ENCODE peak calls at places on chromosomes 5 and 9, in six cellular contexts. Y, L, N, D, K and G are unnamed samples.

GRCh38 chr9:24245988-24246387 is 299.7 kb downstream of the IZUMO3 start:
- DNase-seq in Y (no peak), L (peak; percentile 34), N (no peak), D (no peak), K (no peak), G (peak; percentile 7)

GRCh38 chr9:34540826-34541225 is 18.0 kb upstream of the ENHO start:
- DNase-seq in Y (no peak), L (peak; percentile 69), N (no peak), D (peak; percentile 44), K (no peak), G (peak; percentile 70)

GRCh38 chr5:8912106-8912505 is 633.8 kb downstream of the SEMA5A start:
- DNase-seq in Y (no peak), L (peak; percentile 49), N (no peak), D (no peak), K (no peak), G (peak; percentile 48)

GRCh38 chr5:132000677-132001453 is 10.6 kb downstream of the ACSL6 start:
- DNase-seq in Y (no peak), L (no peak), N (no peak), D (no peak), K (peak; percentile 17), G (no peak)

GRCh38 chr5:177300236-177300880 is 3.2 kb downstream of the RAB24 start:
- DNase-seq in Y (no peak), L (peak; percentile 88), N (peak; percentile 78), D (no peak), K (peak; percentile 80), G (peak; percentile 75)

GRCh38 chr5:178192244-178192643 is 5.1 kb upstream of the GMCL2 start:
- DNase-seq in Y (no peak), L (peak; percentile 36), N (no peak), D (peak; percentile 68), K (no peak), G (no peak)

GRCh38 chr9:117551171-117551570 is 136.3 kb upstream of the ASTN2 start:
- DNase-seq in Y (no peak), L (no peak), N (no peak), D (no peak), K (no peak), G (no peak)

GRCh38 chr9:114666841-114667240 is 9.2 kb upstream of the TEX53 start:
- DNase-seq in Y (no peak), L (no peak), N (no peak), D (no peak), K (no peak), G (no peak)

GRCh38 chr9:84206801-84207200 is 133.8 kb downstream of the SLC28A3 start:
- DNase-seq in Y (no peak), L (no peak), N (no peak), D (no peak), K (no peak), G (no peak)

GRCh38 chr9:32394381-32395049 is 10.1 kb downstream of the ACO1 start:
- DNase-seq in Y (no peak), L (peak; percentile 46), N (no peak), D (no peak), K (no peak), G (peak; percentile 24)

GRCh38 chr5:66527478-66527877 is 68.7 kb upstream of the MAST4 start:
- DNase-seq in Y (no peak), L (no peak), N (no peak), D (no peak), K (no peak), G (no peak)

GRCh38 chr5:120803282-120803681 is 339.2 kb downstream of the PRR16 start:
- DNase-seq in Y (no peak), L (peak; percentile 40), N (no peak), D (no peak), K (no peak), G (peak; percentile 14)

GRCh38 chr5:88502179-88503064 is 233.8 kb upstream of the TMEM161B start:
- DNase-seq in Y (no peak), L (peak; percentile 9), N (peak; percentile 49), D (no peak), K (no peak), G (peak; percentile 43)

GRCh38 chr5:92328584-92329259 is 945.6 kb upstream of the ARRDC3 start:
- DNase-seq in Y (no peak), L (no peak), N (no peak), D (no peak), K (no peak), G (no peak)

GRCh38 chr5:119343766-119344165 is 12.1 kb upstream of the TNFAIP8 start:
- DNase-seq in Y (no peak), L (peak; percentile 56), N (peak; percentile 81), D (no peak), K (no peak), G (peak; percentile 28)

GRCh38 chr5:1845696-1846095 is 37.0 kb downstream of the IRX4 start:
- DNase-seq in Y (no peak), L (no peak), N (no peak), D (no peak), K (no peak), G (no peak)

GRCh38 chr9:20945269-20945668 is 86.2 kb downstream of the HACD4 start:
- DNase-seq in Y (peak; percentile 7), L (no peak), N (no peak), D (no peak), K (no peak), G (no peak)

GRCh38 chr9:20754556-20754955 is 70.5 kb downstream of the FOCAD start:
- DNase-seq in Y (no peak), L (peak; percentile 35), N (no peak), D (no peak), K (no peak), G (peak; percentile 15)

GRCh38 chr5:142883025-142883424 is 112.8 kb downstream of the ARHGAP26 start:
- DNase-seq in Y (no peak), L (peak; percentile 47), N (no peak), D (no peak), K (peak; percentile 74), G (peak; percentile 74)

GRCh38 chr5:51734677-51735076 is 351.4 kb downstream of the ISL1 start:
- DNase-seq in Y (no peak), L (no peak), N (no peak), D (no peak), K (no peak), G (no peak)

GRCh38 chr5:162209005-162209605 is 141.5 kb downstream of the GABRG2 start:
- DNase-seq in Y (peak; percentile 64), L (peak; percentile 2), N (no peak), D (no peak), K (no peak), G (no peak)

GRCh38 chr5:145936401-145937131 is at the start of gene SH3RF2:
- DNase-seq in Y (peak; percentile 53), L (peak; percentile 82), N (peak; percentile 58), D (peak; percentile 22), K (peak; percentile 68), G (peak; percentile 82)

GRCh38 chr5:1950096-1950707 is 67.5 kb upstream of the IRX4 start:
- DNase-seq in Y (no peak), L (no peak), N (no peak), D (no peak), K (no peak), G (no peak)

GRCh38 chr5:1032551-1033027 is 24.0 kb downstream of the NKD2 start:
- DNase-seq in Y (no peak), L (no peak), N (no peak), D (no peak), K (no peak), G (no peak)

GRCh38 chr9:77898864-77899263 is 132.7 kb downstream of the GNAQ start:
- DNase-seq in Y (no peak), L (no peak), N (no peak), D (no peak), K (no peak), G (no peak)

GRCh38 chr5:34045996-34046395 is 3.0 kb upstream of the C1QTNF3 start:
- DNase-seq in Y (no peak), L (peak; percentile 39), N (no peak), D (peak; percentile 63), K (no peak), G (no peak)

GRCh38 chr9:111897831-111898144 is 1.2 kb downstream of the UGCG start:
- DNase-seq in Y (no peak), L (no peak), N (no peak), D (no peak), K (no peak), G (no peak)

GRCh38 chr5:98307811-98308210 is 465.7 kb upstream of the RGMB start:
- DNase-seq in Y (no peak), L (peak; percentile 88), N (no peak), D (peak; percentile 24), K (no peak), G (peak; percentile 79)

GRCh38 chr5:37940931-37941623 is 101.2 kb upstream of the GDNF start:
- DNase-seq in Y (no peak), L (no peak), N (no peak), D (peak; percentile 57), K (no peak), G (peak; percentile 31)

GRCh38 chr9:111949919-111950318 is 53.3 kb downstream of the UGCG start:
- DNase-seq in Y (no peak), L (peak; percentile 53), N (no peak), D (no peak), K (no peak), G (peak; percentile 71)

GRCh38 chr9:35844628-35845301 is 15.7 kb downstream of the TMEM8B start:
- DNase-seq in Y (no peak), L (peak; percentile 90), N (no peak), D (peak; percentile 76), K (no peak), G (peak; percentile 92)

GRCh38 chr5:149046196-149046829 is 16.5 kb downstream of the SH3TC2 start:
- DNase-seq in Y (no peak), L (peak; percentile 75), N (no peak), D (no peak), K (no peak), G (peak; percentile 47)

GRCh38 chr9:127762111-127762676 is 16.3 kb downstream of the SH2D3C start:
- DNase-seq in Y (no peak), L (no peak), N (no peak), D (no peak), K (peak; percentile 76), G (no peak)

GRCh38 chr5:120446068-120446492 is 18.0 kb upstream of the PRR16 start:
- DNase-seq in Y (no peak), L (peak; percentile 95), N (no peak), D (peak; percentile 41), K (peak; percentile 44), G (peak; percentile 74)

GRCh38 chr5:137834498-137834897 is 33.2 kb upstream of the MYOT start:
- DNase-seq in Y (no peak), L (no peak), N (no peak), D (no peak), K (no peak), G (peak; percentile 7)

GRCh38 chr9:114981095-114981494 is 50.7 kb upstream of the TNFSF8 start:
- DNase-seq in Y (no peak), L (no peak), N (no peak), D (peak; percentile 60), K (no peak), G (peak; percentile 26)